ENCODE peak calls at places on chromosomes 1 and 21, in six cellular contexts. J is left ventricle myocardium inferior, H is lung, Z is tibial artery, R is heart left ventricle, S is neural crest cell. N is an unnamed sample.

GRCh38 chr21:32140212-32141008 is 138.4 kb downstream of the MIS18A start:
- DNase-seq in J (no peak), S (no peak), R (no peak), Z (no peak), H (no peak), N (no peak)

GRCh38 chr1:22790232-22791008 is 79.8 kb downstream of the EPHB2 start:
- DNase-seq in S (no peak), J (peak), Z (no peak), H (no peak), R (peak), N (no peak)

GRCh38 chr21:41992576-41992975 is 17.6 kb downstream of the ZBTB21 start:
- DNase-seq in H (no peak), R (no peak), Z (no peak), J (no peak), S (no peak), N (no peak)

GRCh38 chr1:26181586-26182371 is 4.5 kb downstream of the CNKSR1 start:
- DNase-seq in Z (no peak), R (no peak), J (no peak), S (no peak), H (no peak), N (no peak)

GRCh38 chr1:162367073-162367472 is 9.6 kb downstream of the SPATA46 start:
- DNase-seq in J (no peak), H (no peak), S (no peak), R (no peak), Z (no peak), N (no peak)

GRCh38 chr1:151165738-151166505 is at the start of the genes LYSMD1 and SCNM1:
- DNase-seq in R (peak), S (peak), Z (peak), J (peak), H (peak), N (peak)

GRCh38 chr1:77768006-77768405 is 8.4 kb upstream of the USP33 start:
- DNase-seq in J (no peak), S (no peak), H (no peak), Z (no peak), R (no peak), N (no peak)

GRCh38 chr1:6688757-6689156 is 12.9 kb downstream of the DNAJC11 start:
- DNase-seq in J (no peak), S (no peak), Z (no peak), R (no peak), H (no peak), N (no peak)

GRCh38 chr1:51541313-51542050 is 22.4 kb upstream of the EPS15 start:
- DNase-seq in Z (no peak), J (no peak), H (no peak), R (no peak), S (no peak), N (no peak)

GRCh38 chr1:182752077-182752826 is 37.3 kb upstream of the NPL start:
- DNase-seq in H (no peak), R (peak), S (no peak), J (peak), Z (no peak), N (no peak)

GRCh38 chr1:55213885-55214213 is 1.3 kb downstream of the USP24 start:
- DNase-seq in Z (no peak), J (no peak), R (no peak), H (no peak), S (no peak), N (no peak)

GRCh38 chr21:28111151-28111619 is 881.5 kb downstream of the LTN1 start:
- DNase-seq in S (no peak), H (peak), R (peak), Z (no peak), J (peak), N (no peak)

GRCh38 chr21:43866659-43867331 is 1.8 kb downstream of the AGPAT3 start:
- DNase-seq in S (no peak), Z (no peak), R (no peak), H (peak), J (no peak), N (no peak)

GRCh38 chr1:51638350-51638749 is 21.5 kb downstream of the OSBPL9 start:
- DNase-seq in S (no peak), Z (no peak), H (no peak), J (no peak), R (no peak), N (no peak)

GRCh38 chr21:46100426-46100825 is 2.5 kb downstream of the COL6A2 start:
- DNase-seq in H (peak), R (no peak), S (no peak), Z (no peak), J (no peak), N (peak)

GRCh38 chr1:19792237-19793002 is 7.3 kb downstream of the TMCO4 start:
- DNase-seq in Z (no peak), J (no peak), S (no peak), R (no peak), H (no peak), N (no peak)

GRCh38 chr1:118151312-118151937 is 33.6 kb downstream of the SPAG17 start:
- DNase-seq in Z (no peak), J (no peak), R (peak), H (peak), S (peak), N (no peak)

GRCh38 chr1:154474802-154475201 is 27.2 kb upstream of the TDRD10 start:
- DNase-seq in J (no peak), R (peak), S (no peak), H (peak), Z (no peak), N (no peak)

GRCh38 chr1:191839891-191840290 is 318.4 kb upstream of the RGS18 start:
- DNase-seq in S (no peak), J (no peak), R (no peak), H (no peak), Z (no peak), N (no peak)

GRCh38 chr1:198497326-198498220 is 42.9 kb downstream of the ATP6V1G3 start:
- DNase-seq in J (no peak), Z (no peak), R (no peak), S (no peak), H (no peak), N (no peak)

GRCh38 chr1:65489481-65489880 is 69.0 kb downstream of the LEPR start:
- DNase-seq in H (no peak), J (no peak), S (no peak), Z (no peak), R (no peak), N (no peak)

GRCh38 chr1:182783068-182783467 is 6.5 kb upstream of the NPL start:
- DNase-seq in J (no peak), H (no peak), S (no peak), R (no peak), Z (no peak), N (no peak)

GRCh38 chr21:42474043-42474831 is 21.8 kb downstream of the RSPH1 start:
- DNase-seq in R (no peak), J (no peak), H (peak), S (no peak), Z (peak), N (peak)

GRCh38 chr1:202205523-202206190 is 12.1 kb downstream of the LGR6 start:
- DNase-seq in Z (no peak), R (no peak), S (no peak), H (no peak), J (no peak), N (no peak)

GRCh38 chr1:20068722-20069121 is 1.3 kb upstream of the PLA2G5 start:
- DNase-seq in S (no peak), H (no peak), Z (no peak), J (no peak), R (no peak), N (peak)

GRCh38 chr21:27315373-27315772 is 348.5 kb upstream of the ADAMTS5 start:
- DNase-seq in Z (no peak), R (no peak), J (no peak), S (no peak), H (no peak), N (no peak)

GRCh38 chr1:147052143-147052542 is 114.0 kb downstream of the NBPF12 start:
- DNase-seq in Z (no peak), R (no peak), H (no peak), J (no peak), S (no peak), N (no peak)

GRCh38 chr1:182054698-182055326 is 6.7 kb downstream of the ZNF648 start:
- DNase-seq in Z (no peak), H (peak), S (peak), R (no peak), J (no peak), N (no peak)

GRCh38 chr1:1796466-1796865 is 18.2 kb upstream of the NADK start:
- DNase-seq in R (no peak), J (no peak), S (no peak), Z (no peak), H (no peak), N (no peak)
- TF ChIP-seq CTCF in R (no peak), J (peak), S (peak), Z (no peak), H (no peak), N (peak)

DNA sequence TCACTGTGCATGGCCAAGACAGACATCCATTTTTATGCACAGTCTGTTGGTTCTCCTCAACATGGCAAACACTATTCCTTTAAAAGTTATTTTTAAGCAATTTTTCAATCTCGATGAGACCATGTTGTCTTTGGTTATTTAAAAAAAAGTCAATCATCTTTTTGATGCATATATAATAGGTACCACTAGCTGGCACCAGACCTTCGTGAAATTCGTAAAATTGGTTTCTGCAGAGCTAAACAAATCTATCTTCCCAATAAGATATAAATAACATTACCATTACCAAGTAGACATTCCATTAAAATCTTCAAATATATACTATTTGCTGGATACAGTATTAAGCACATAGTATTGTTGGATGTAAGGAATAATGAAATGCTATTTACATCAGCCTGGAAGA is 220.0 kb upstream of the GREM2 start:
- DNase-seq in J (no peak), R (no peak), Z (no peak), H (no peak), S (no peak), N (no peak)
- TF ChIP-seq CTCF in J (no peak), R (no peak), Z (no peak), H (no peak), S (peak), N (peak)

GRCh38 chr1:224632921-224633321 is 16.8 kb downstream of the CNIH3 start:
- DNase-seq in R (no peak), H (no peak), J (no peak), Z (no peak), S (no peak), N (no peak)
- TF ChIP-seq CTCF in R (no peak), H (no peak), J (no peak), Z (no peak), S (peak), N (no peak)

GRCh38 chr1:57422271-57423134 is 1.4 kb downstream of the DAB1 start:
- DNase-seq in S (peak), R (peak), J (peak), H (no peak), Z (no peak), N (no peak)

GRCh38 chr1:57423135-57424131 is at the start of gene DAB1:
- DNase-seq in R (peak), S (peak), Z (no peak), H (no peak), J (no peak), N (peak)

GRCh38 chr1:57421366-57421765 is 2.5 kb downstream of the DAB1 start:
- DNase-seq in R (no peak), S (no peak), Z (no peak), J (no peak), H (no peak), N (no peak)

GRCh38 chr1:57424231-57425027 is 569 bp upstream of the DAB1 start:
- DNase-seq in J (peak), S (peak), Z (no peak), R (peak), H (no peak), N (peak)
- TF ChIP-seq CTCF in J (peak), S (peak), Z (no peak), R (peak), H (no peak), N (peak)

GRCh38 chr21:17370263-17370662 is 142.6 kb upstream of the CXADR start:
- DNase-seq in R (no peak), H (peak), Z (no peak), S (no peak), J (no peak), N (no peak)

GRCh38 chr21:17370750-17371325 is 142.0 kb upstream of the CXADR start:
- DNase-seq in H (no peak), Z (no peak), S (no peak), J (no peak), R (no peak), N (no peak)

GRCh38 chr21:17371470-17371869 is 141.4 kb upstream of the CXADR start:
- DNase-seq in H (no peak), S (no peak), R (no peak), J (no peak), Z (no peak), N (no peak)

GRCh38 chr21:17372200-17372599 is 140.6 kb upstream of the CXADR start:
- DNase-seq in Z (no peak), S (no peak), J (no peak), R (no peak), H (no peak), N (no peak)

GRCh38 chr21:17368748-17369363 is 144.0 kb upstream of the CXADR start:
- DNase-seq in H (no peak), S (no peak), Z (no peak), J (no peak), R (no peak), N (no peak)
- TF ChIP-seq CTCF in H (no peak), S (no peak), Z (no peak), J (no peak), R (no peak), N (no peak)

GRCh38 chr1:71154454-71154853 is 73.6 kb upstream of the ZRANB2 start:
- DNase-seq in J (no peak), H (no peak), R (no peak), Z (no peak), S (no peak), N (no peak)
- TF ChIP-seq CTCF in J (no peak), H (no peak), R (no peak), Z (no peak), S (no peak), N (no peak)

N was measured in osteocyte.